ENCODE peak calls at places on chromosomes 6 and 20, in four cellular contexts. Z is ovary, N is AG04450, D is GM13977. E is an unnamed sample.
A peak's percentile ranks its signal among the peaks of the same experiment; 100 is the strongest.

GRCh38 chr20:44509762-44510161 is 12.1 kb downstream of the SERINC3 start:
- DNase-seq in Z (no peak), N (no peak), D (no peak), E (no peak)

GRCh38 chr20:14449323-14449722 is 111.9 kb upstream of the FLRT3 start:
- DNase-seq in Z (no peak), N (no peak), D (no peak), E (no peak)

GRCh38 chr6:11772109-11772830 is 6.3 kb downstream of the ADTRP start:
- DNase-seq in Z (no peak), N (peak; percentile 90), D (no peak), E (no peak)

GRCh38 chr6:145569140-145569539 is 166.2 kb downstream of the EPM2A start:
- DNase-seq in Z (no peak), N (no peak), D (no peak), E (no peak)

GRCh38 chr6:7402746-7403145 is 13.1 kb downstream of the RIOK1 start:
- DNase-seq in Z (no peak), N (no peak), D (no peak), E (no peak)

GRCh38 chr20:37381621-37382538 is 35.9 kb downstream of the SRC start:
- DNase-seq in Z (peak; percentile 30), N (no peak), D (no peak), E (peak; percentile 72)

GRCh38 chr6:39301606-39302005 is 12.6 kb downstream of the KCNK17 start:
- DNase-seq in Z (no peak), N (no peak), D (no peak), E (no peak)

GRCh38 chr6:25485820-25486559 is 166.0 kb upstream of the SCGN start:
- DNase-seq in Z (peak; percentile 32), N (no peak), D (no peak), E (no peak)

GRCh38 chr6:2021713-2022125 is 223.7 kb downstream of the GMDS start:
- DNase-seq in Z (peak; percentile 36), N (peak; percentile 58), D (no peak), E (no peak)

GRCh38 chr6:163173741-163174140 is 240.8 kb upstream of the QKI start:
- DNase-seq in Z (no peak), N (no peak), D (no peak), E (no peak)

GRCh38 chr6:110748458-110748857 is 66.8 kb downstream of the CDK19 start:
- DNase-seq in Z (no peak), N (no peak), D (no peak), E (no peak)

GRCh38 chr6:78942451-78942850 is 75.1 kb downstream of the IRAK1BP1 start:
- DNase-seq in Z (no peak), N (no peak), D (no peak), E (no peak)

GRCh38 chr6:36296240-36296639 is 26.4 kb downstream of the PNPLA1 start:
- DNase-seq in Z (no peak), N (no peak), D (no peak), E (no peak)

GRCh38 chr6:15264902-15265761 is 19.3 kb downstream of the JARID2 start:
- DNase-seq in Z (no peak), N (peak; percentile 66), D (no peak), E (no peak)

GRCh38 chr6:7100072-7100750 is 7.5 kb upstream of the RREB1 start:
- DNase-seq in Z (no peak), N (no peak), D (no peak), E (peak; percentile 33)

GRCh38 chr6:1701668-1702353 is 92.1 kb downstream of the FOXC1 start:
- DNase-seq in Z (no peak), N (peak; percentile 61), D (no peak), E (no peak)

GRCh38 chr6:43748765-43749164 is 21.2 kb upstream of the VEGFA start:
- DNase-seq in Z (no peak), N (no peak), D (no peak), E (no peak)

GRCh38 chr6:45540375-45540920 is 162.7 kb upstream of the SUPT3H start:
- DNase-seq in Z (no peak), N (no peak), D (no peak), E (no peak)

GRCh38 chr6:4370066-4370465 is 234.7 kb upstream of the ECI2 start:
- DNase-seq in Z (no peak), N (peak; percentile 88), D (no peak), E (no peak)

GRCh38 chr6:111482236-111482958 is 621 bp downstream of the REV3L start:
- DNase-seq in Z (peak; percentile 78), N (no peak), D (peak; percentile 36), E (peak; percentile 70)

GRCh38 chr6:111992851-111993250 is 61.1 kb upstream of the CCN6 start:
- DNase-seq in Z (no peak), N (no peak), D (no peak), E (no peak)

GRCh38 chr6:137217801-137218472 is 1.2 kb downstream of the IFNGR1 start:
- DNase-seq in Z (no peak), N (no peak), D (no peak), E (peak; percentile 66)

GRCh38 chr6:138920906-138921305 is 67.1 kb downstream of the REPS1 start:
- DNase-seq in Z (no peak), N (no peak), D (no peak), E (no peak)

GRCh38 chr6:73923899-73924485 is 228.0 kb downstream of the CD109 start:
- DNase-seq in Z (no peak), N (no peak), D (no peak), E (no peak)

GRCh38 chr6:44036699-44037101 is 90.6 kb downstream of the MRPL14 start:
- DNase-seq in Z (no peak), N (no peak), D (no peak), E (no peak)

GRCh38 chr6:6683964-6684363 is 95.4 kb downstream of the LY86 start:
- DNase-seq in Z (no peak), N (no peak), D (no peak), E (no peak)

GRCh38 chr20:23106271-23106851 is 20.2 kb upstream of the CD93 start:
- DNase-seq in Z (no peak), N (peak; percentile 47), D (no peak), E (no peak)
- TF ChIP-seq CTCF in Z (no peak), N (peak; percentile 43), D (no peak), E (no peak)

GRCh38 chr6:105509506-105510331 is 106.8 kb upstream of the PREP start:
- DNase-seq in Z (peak; percentile 52), N (no peak), D (no peak), E (no peak)
- TF ChIP-seq CTCF in Z (no peak), N (peak; percentile 64), D (no peak), E (no peak)

DNA sequence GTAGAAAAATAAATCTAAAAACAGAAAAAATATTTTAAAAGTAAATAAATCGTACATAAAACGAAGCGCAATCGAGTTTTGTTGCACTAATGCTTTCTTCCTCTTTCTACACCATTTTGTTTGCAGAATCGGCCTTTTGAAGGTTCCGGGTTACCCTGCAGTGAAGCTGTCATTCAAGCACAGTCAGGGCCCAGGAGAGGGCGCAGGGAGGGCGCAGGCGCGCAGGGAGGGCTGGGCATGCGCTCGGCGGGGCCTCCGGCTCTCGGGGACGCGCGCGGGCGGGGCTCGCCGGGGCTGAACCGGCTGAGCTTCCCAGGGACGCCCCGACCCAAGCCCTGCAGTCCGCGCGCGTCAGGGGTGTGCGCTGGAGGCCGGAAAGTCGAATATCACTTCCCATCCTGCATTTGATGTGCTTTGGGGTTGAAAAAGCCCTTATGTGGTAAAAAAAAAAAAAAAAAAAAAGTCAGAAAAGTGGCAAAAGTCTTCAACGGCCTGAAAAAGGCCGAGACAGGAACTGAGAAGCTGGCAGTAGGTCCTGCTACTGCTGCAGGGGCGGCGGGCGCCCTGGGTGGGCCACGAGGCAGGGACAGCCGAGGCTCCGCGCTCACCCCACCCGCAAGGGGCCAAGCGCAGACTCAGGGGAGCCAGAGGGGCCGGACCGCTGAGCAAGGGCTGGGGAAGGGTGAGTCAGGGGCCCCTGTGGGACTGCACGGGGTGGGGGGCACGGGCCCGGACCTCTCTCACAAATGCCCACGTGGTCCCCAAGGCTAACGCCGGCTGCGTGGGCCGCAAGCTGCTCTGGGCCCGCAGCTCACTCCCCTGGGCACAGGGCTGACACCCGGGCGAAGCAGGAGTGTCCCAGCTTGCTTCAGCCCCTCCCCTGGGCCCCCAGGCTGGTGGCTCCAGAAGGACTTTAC is 40.5 kb downstream of the THBS2 start:
- DNase-seq in Z (peak; percentile 92), N (peak; percentile 38), D (peak; percentile 68), E (peak; percentile 96)
- TF ChIP-seq CTCF in Z (peak; percentile 22), N (peak; percentile 52), D (peak; percentile 14), E (peak; percentile 17)

GRCh38 chr20:31440012-31440659 is at the start of gene DEFB123:
- DNase-seq in Z (no peak), N (no peak), D (no peak), E (no peak)
- TF ChIP-seq CTCF in Z (no peak), N (peak; percentile 7), D (peak; percentile 40), E (no peak)

GRCh38 chr20:60718743-60719142 is 533.3 kb upstream of the CDH4 start:
- DNase-seq in Z (no peak), N (no peak), D (no peak), E (no peak)
- TF ChIP-seq CTCF in Z (no peak), N (no peak), D (no peak), E (no peak)